ENCODE peak calls at places on chromosome 5, in ten cellular contexts. W is mammary epithelial cell, V is tibial artery, Q is left ventricle myocardium inferior, L is hepatocyte, C is HL-60, H is GM12865, N is GM23338, J is transverse colon, E is Peyer's patch. Y is an unnamed sample.

GRCh38 chr5:39948867-39949468 is 524.2 kb upstream of the DAB2 start:
- DNase-seq in W (peak; percentile 50), V (no peak), Q (no peak), L (peak; percentile 86), C (peak; percentile 77), H (peak; percentile 73), N (peak; percentile 85), J (peak; percentile 53), E (peak; percentile 84), Y (peak; percentile 1)

GRCh38 chr5:174916227-174916626 is 191.8 kb downstream of the MSX2 start:
- DNase-seq in W (no peak), V (no peak), Q (no peak), L (no peak), C (no peak), H (no peak), N (peak; percentile 35), J (no peak), E (no peak), Y (no peak)

GRCh38 chr5:35987776-35988175 is 3.4 kb downstream of the UGT3A1 start:
- DNase-seq in W (no peak), V (no peak), Q (no peak), L (no peak), C (no peak), H (no peak), N (no peak), J (no peak), E (no peak), Y (no peak)

GRCh38 chr5:61132559-61132958 is 29.7 kb downstream of the SMIM15 start:
- DNase-seq in W (no peak), V (no peak), Q (no peak), L (no peak), C (no peak), H (no peak), N (peak; percentile 50), J (no peak), E (no peak), Y (peak; percentile 26)

GRCh38 chr5:8700691-8701090 is 831.7 kb downstream of the MTRR start:
- DNase-seq in W (no peak), V (no peak), Q (no peak), L (no peak), C (no peak), H (no peak), N (no peak), J (no peak), E (no peak), Y (no peak)

GRCh38 chr5:107478068-107478641 is 192.6 kb downstream of the EFNA5 start:
- DNase-seq in W (no peak), V (no peak), Q (no peak), L (no peak), C (no peak), H (no peak), N (no peak), J (no peak), E (no peak), Y (no peak)

GRCh38 chr5:10655041-10655685 is 91.3 kb downstream of the ANKRD33B start:
- DNase-seq in W (no peak), V (no peak), Q (no peak), L (no peak), C (no peak), H (peak; percentile 79), N (no peak), J (no peak), E (peak; percentile 60), Y (no peak)

GRCh38 chr5:132132138-132132537 is 58.5 kb downstream of the CSF2 start:
- DNase-seq in W (no peak), V (no peak), Q (no peak), L (no peak), C (no peak), H (no peak), N (no peak), J (no peak), E (no peak), Y (no peak)

GRCh38 chr5:147234825-147235635 is at the start of gene STK32A:
- DNase-seq in W (peak; percentile 32), V (peak; percentile 87), Q (peak; percentile 34), L (peak; percentile 76), C (no peak), H (no peak), N (peak; percentile 93), J (peak; percentile 39), E (no peak), Y (no peak)
- H3K4me3 ChIP-seq in W (peak within 1 kb of the TSS; percentile 48), V (peak within 1 kb of the TSS; percentile 87), Q (peak within 1 kb of the TSS; percentile 73), L (peak within 1 kb of the TSS; percentile 82), C (no peak within 1 kb of the TSS), H (no peak within 1 kb of the TSS), N (peak within 1 kb of the TSS; percentile 81), J (peak within 1 kb of the TSS; percentile 50), E (peak within 1 kb of the TSS; percentile 49), Y (peak within 1 kb of the TSS; percentile 39)

GRCh38 chr5:123937230-123937629 is 425.3 kb downstream of the CSNK1G3 start:
- DNase-seq in W (peak; percentile 64), V (no peak), Q (no peak), L (peak; percentile 25), C (peak; percentile 8), H (peak; percentile 58), N (peak; percentile 91), J (no peak), E (peak; percentile 58), Y (no peak)
- TF ChIP-seq CTCF in W (peak; percentile 54), V (peak; percentile 53), Q (peak; percentile 72), L (peak; percentile 29), C (peak; percentile 5), H (peak; percentile 40), N (peak; percentile 70), J (peak; percentile 64), E (peak; percentile 20), Y (peak; percentile 57)

GRCh38 chr5:112862085-112862484 is 998 bp downstream of the SRP19 start:
- DNase-seq in W (peak; percentile 14), V (no peak), Q (no peak), L (no peak), C (no peak), H (no peak), N (peak; percentile 27), J (no peak), E (no peak), Y (no peak)
- H3K4me3 ChIP-seq in W (peak overlapping the region; percentile 99), V (peak overlapping the region; percentile 80), Q (peak overlapping the region; percentile 87), L (peak overlapping the region; percentile 65), C (peak overlapping the region; percentile 67), H (peak overlapping the region; percentile 66), N (peak overlapping the region; percentile 90), J (peak overlapping the region; percentile 98), E (peak overlapping the region; percentile 78), Y (peak overlapping the region; percentile 82)

DNA sequence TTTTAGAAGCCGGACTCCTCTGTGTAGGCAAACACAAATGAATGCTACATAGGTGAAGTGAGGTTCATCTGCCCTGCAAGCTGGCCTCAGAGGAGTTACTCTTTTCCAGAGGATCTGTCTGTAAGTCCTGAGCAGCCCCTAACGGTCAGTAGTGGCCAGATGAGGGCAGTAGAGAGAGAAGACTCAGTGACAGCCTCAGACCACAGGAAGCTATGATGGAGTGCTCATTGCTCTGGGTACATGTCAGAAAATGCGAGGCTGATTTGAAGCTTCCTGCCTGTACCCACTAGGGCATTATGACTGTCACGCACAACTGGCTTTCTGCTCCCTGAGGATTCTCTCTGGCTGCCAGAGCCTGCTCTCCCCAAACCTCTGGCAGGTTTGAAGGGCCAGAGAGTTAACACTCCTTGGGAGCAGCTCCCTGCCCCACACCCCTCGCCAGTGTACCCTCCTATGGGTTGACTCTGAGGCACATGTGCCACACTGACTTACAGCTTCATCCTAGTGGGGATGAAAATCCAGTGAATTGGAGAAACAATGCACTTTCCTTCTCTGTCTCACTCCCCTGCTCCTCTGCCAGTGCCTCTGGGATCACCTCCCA is 141.5 kb downstream of the GABRG2 start:
- DNase-seq in W (peak; percentile 1), V (no peak), Q (no peak), L (peak; percentile 76), C (peak; percentile 58), H (peak; percentile 77), N (peak; percentile 84), J (peak; percentile 47), E (peak; percentile 50), Y (no peak)
- TF ChIP-seq CTCF in W (peak; percentile 1), V (peak; percentile 40), Q (peak; percentile 54), L (peak; percentile 65), C (peak; percentile 18), H (peak; percentile 74), N (peak; percentile 67), J (peak; percentile 41), E (no peak), Y (no peak)

GRCh38 chr5:140568664-140569063 is 4.0 kb downstream of the SLC35A4 start:
- DNase-seq in W (no peak), V (no peak), Q (no peak), L (no peak), C (no peak), H (no peak), N (no peak), J (no peak), E (peak; percentile 39), Y (no peak)
- H3K4me3 ChIP-seq in W (no peak overlapping the region), V (no peak overlapping the region), Q (peak overlapping the region; percentile 14), L (no peak overlapping the region), C (no peak overlapping the region), H (no peak overlapping the region), N (no peak overlapping the region), J (no peak overlapping the region), E (no peak overlapping the region), Y (no peak overlapping the region)

DNA sequence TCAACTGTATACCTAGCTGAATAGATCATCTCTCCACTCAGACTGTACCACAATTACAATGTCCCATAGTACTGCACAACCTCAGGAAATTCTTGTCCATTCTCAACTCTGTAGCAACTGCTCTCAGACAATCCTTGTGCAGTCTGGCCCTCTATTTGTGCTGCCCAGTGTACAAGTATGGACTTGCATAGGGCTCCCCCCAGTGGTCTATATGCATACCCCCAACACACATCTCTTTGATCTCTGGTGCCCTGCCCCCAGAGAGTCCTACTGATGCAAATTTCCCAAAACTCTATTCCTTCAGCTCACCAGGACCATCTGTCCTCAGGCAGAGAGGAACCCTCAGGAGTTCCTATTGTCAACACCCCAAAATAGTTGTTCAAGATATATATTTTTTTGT is 205.3 kb downstream of the SLCO4C1 start:
- DNase-seq in W (no peak), V (no peak), Q (no peak), L (peak; percentile 74), C (peak; percentile 1), H (peak; percentile 39), N (peak; percentile 64), J (no peak), E (no peak), Y (no peak)
- TF ChIP-seq CTCF in W (no peak), V (no peak), Q (no peak), L (peak; percentile 56), C (no peak), H (peak; percentile 48), N (peak; percentile 60), J (peak; percentile 17), E (no peak), Y (no peak)

GRCh38 chr5:178237431-178238312 is 5.1 kb upstream of the PHYKPL start:
- DNase-seq in W (peak; percentile 90), V (no peak), Q (no peak), L (no peak), C (no peak), H (no peak), N (no peak), J (peak; percentile 74), E (peak; percentile 82), Y (peak; percentile 60)
- H3K4me3 ChIP-seq in W (no peak overlapping the region), V (no peak overlapping the region), Q (no peak overlapping the region), L (no peak overlapping the region), C (no peak overlapping the region), H (no peak overlapping the region), N (no peak overlapping the region), J (no peak overlapping the region), E (no peak overlapping the region), Y (no peak overlapping the region)